ENCODE peak calls at places on chromosome 7, in nine cellular contexts. O is IMR-90, K is cardiac fibroblast, E is Calu3, D is osteocyte, L is WTC11, X is GM20000, A is tibial nerve, F is cardiac muscle cell. Y is an unnamed sample.

GRCh38 chr7:7969306-7970112 is 913 bp downstream of the GLCCI1 start:
- DNase-seq in E (peak), D (peak), O (peak), A (peak), F (peak), L (peak), K (peak), X (peak), Y (peak)

GRCh38 chr7:1607686-1608085 is 37.9 kb upstream of the PSMG3 start:
- DNase-seq in E (no peak), A (no peak), L (peak), D (no peak), F (peak), O (no peak), X (no peak), K (no peak), Y (no peak)

GRCh38 chr7:38950309-38950708 is 27.4 kb upstream of the POU6F2 start:
- DNase-seq in L (no peak), A (no peak), E (no peak), X (no peak), O (peak), F (no peak), D (no peak), K (peak), Y (no peak)

GRCh38 chr7:137508437-137509175 is 165.1 kb upstream of the PTN start:
- DNase-seq in X (no peak), K (peak), D (no peak), O (peak), E (no peak), F (no peak), A (no peak), L (no peak), Y (no peak)

GRCh38 chr7:157807510-157807909 is 470.7 kb downstream of the DNAJB6 start:
- DNase-seq in E (no peak), K (no peak), L (no peak), X (no peak), D (no peak), O (no peak), A (no peak), F (no peak), Y (no peak)

GRCh38 chr7:128827248-128827958 is 2.8 kb upstream of the FLNC start:
- DNase-seq in L (no peak), D (no peak), X (no peak), O (peak), K (peak), A (no peak), E (no peak), F (peak), Y (peak)

GRCh38 chr7:40470111-40470736 is 335.4 kb downstream of the SUGCT start:
- DNase-seq in D (no peak), E (no peak), F (no peak), X (no peak), O (peak), A (no peak), K (peak), L (no peak), Y (no peak)

GRCh38 chr7:398888-399287 is 108.9 kb downstream of the FOXL3 start:
- DNase-seq in A (no peak), K (no peak), F (no peak), D (no peak), X (no peak), E (no peak), L (no peak), O (no peak), Y (no peak)

GRCh38 chr7:138981332-138982203 is at the start of gene KIAA1549:
- DNase-seq in X (peak), A (no peak), F (peak), E (peak), D (peak), O (peak), K (peak), L (peak), Y (peak)

GRCh38 chr7:75614390-75614789 is 122.3 kb downstream of the SPDYE5 start:
- DNase-seq in A (no peak), L (no peak), X (no peak), F (no peak), K (no peak), E (no peak), O (no peak), D (no peak), Y (no peak)

GRCh38 chr7:31028417-31028988 is 23.6 kb upstream of the ADCYAP1R1 start:
- DNase-seq in L (no peak), E (no peak), K (no peak), A (no peak), X (no peak), F (no peak), O (no peak), D (no peak), Y (no peak)

GRCh38 chr7:29091121-29091601 is 55.2 kb downstream of the CPVL start:
- DNase-seq in K (no peak), E (no peak), X (peak), L (no peak), A (no peak), D (no peak), F (no peak), O (no peak), Y (no peak)

GRCh38 chr7:136528329-136528728 is 340.1 kb upstream of the CHRM2 start:
- DNase-seq in X (no peak), D (no peak), A (no peak), L (no peak), O (peak), K (peak), E (no peak), F (no peak), Y (no peak)

GRCh38 chr7:50660040-50660829 is 95.0 kb upstream of the DDC start:
- DNase-seq in A (no peak), D (peak), O (no peak), K (no peak), F (no peak), L (no peak), E (no peak), X (no peak), Y (no peak)

GRCh38 chr7:75981450-75982305 is 12.7 kb downstream of the TMEM120A start:
- DNase-seq in D (no peak), K (no peak), A (no peak), X (no peak), F (no peak), L (no peak), O (no peak), E (no peak), Y (no peak)

GRCh38 chr7:32515890-32516550 is 20.7 kb downstream of the AVL9 start:
- DNase-seq in F (no peak), D (no peak), O (peak), K (peak), E (no peak), L (no peak), X (peak), A (no peak), Y (no peak)

GRCh38 chr7:1861799-1862458 is 191.9 kb downstream of the ELFN1 start:
- DNase-seq in F (no peak), L (no peak), D (no peak), E (no peak), K (no peak), X (no peak), A (no peak), O (no peak), Y (no peak)

GRCh38 chr7:18762189-18762588 is 266.6 kb downstream of the HDAC9 start:
- DNase-seq in F (peak), L (no peak), D (no peak), A (no peak), X (no peak), K (peak), E (no peak), O (peak), Y (peak)

GRCh38 chr7:158134824-158135223 is 452.8 kb downstream of the PTPRN2 start:
- DNase-seq in K (no peak), X (no peak), F (no peak), D (no peak), E (no peak), L (no peak), O (no peak), A (no peak), Y (no peak)

GRCh38 chr7:28853150-28853549 is 105.0 kb downstream of the TRIL start:
- DNase-seq in A (peak), D (no peak), O (no peak), L (no peak), X (no peak), K (no peak), E (no peak), F (no peak), Y (no peak)

GRCh38 chr7:124101173-124101768 is 68.4 kb upstream of the TMEM229A start:
- DNase-seq in K (peak), L (peak), O (peak), X (peak), E (peak), D (no peak), A (no peak), F (peak), Y (no peak)

GRCh38 chr7:70071786-70072185 is 473.5 kb downstream of the AUTS2 start:
- DNase-seq in K (no peak), E (no peak), O (no peak), L (no peak), D (no peak), F (no peak), X (no peak), A (no peak), Y (no peak)

GRCh38 chr7:1298051-1298937 is 65.6 kb downstream of the UNCX start:
- DNase-seq in E (no peak), K (no peak), A (no peak), L (no peak), D (no peak), O (no peak), X (no peak), F (no peak), Y (peak)

GRCh38 chr7:95886501-95887090 is 114.2 kb downstream of the DYNC1I1 start:
- DNase-seq in L (no peak), K (peak), X (no peak), A (no peak), E (peak), O (peak), D (no peak), F (no peak), Y (no peak)

GRCh38 chr7:47967708-47968107 is 11.7 kb downstream of the HUS1 start:
- DNase-seq in K (no peak), F (no peak), X (no peak), O (peak), D (no peak), E (no peak), L (no peak), A (no peak), Y (no peak)

GRCh38 chr7:77409739-77410545 is 6.2 kb downstream of the GSAP start:
- DNase-seq in O (peak), L (no peak), D (no peak), E (no peak), K (peak), F (no peak), A (no peak), X (no peak), Y (no peak)

GRCh38 chr7:84507529-84507928 is 312.9 kb upstream of the SEMA3A start:
- DNase-seq in D (no peak), X (no peak), E (no peak), L (no peak), O (no peak), F (no peak), A (no peak), K (no peak), Y (no peak)

GRCh38 chr7:37028909-37029440 is 304.7 kb upstream of the AOAH start:
- DNase-seq in F (no peak), E (no peak), X (no peak), L (no peak), K (no peak), O (no peak), A (no peak), D (no peak), Y (no peak)

GRCh38 chr7:119270045-119270464 is 1002.9 kb upstream of the KCND2 start:
- DNase-seq in F (peak), O (peak), K (peak), E (peak), D (no peak), X (peak), L (peak), A (peak), Y (peak)

GRCh38 chr7:722847-723246 is 3.7 kb upstream of the DNAAF5 start:
- DNase-seq in O (no peak), K (no peak), E (no peak), A (no peak), F (no peak), L (no peak), D (no peak), X (no peak), Y (no peak)

GRCh38 chr7:30202671-30203070 is 67.9 kb downstream of the MTURN start:
- DNase-seq in E (no peak), K (no peak), L (no peak), X (no peak), F (no peak), A (no peak), O (no peak), D (no peak), Y (no peak)

GRCh38 chr7:130844811-130845580 is 111.0 kb upstream of the KLF14 start:
- DNase-seq in A (peak), O (peak), D (no peak), E (peak), F (no peak), K (peak), X (no peak), L (no peak), Y (no peak)

GRCh38 chr7:46764100-46764941 is 817.6 kb downstream of the TNS3 start:
- DNase-seq in O (peak), A (peak), X (no peak), E (peak), F (no peak), K (peak), D (no peak), L (no peak), Y (no peak)

GRCh38 chr7:81062747-81063146 is 143.9 kb upstream of the SEMA3C start:
- DNase-seq in D (no peak), A (no peak), E (no peak), O (no peak), F (no peak), L (no peak), K (no peak), X (no peak), Y (no peak)

GRCh38 chr7:16078076-16078952 is 343.0 kb downstream of the CRPPA start:
- DNase-seq in L (no peak), O (peak), X (peak), F (peak), E (peak), K (peak), D (no peak), A (peak), Y (peak)
- TF ChIP-seq CTCF in L (peak), O (peak), X (peak), F (peak), E (peak), K (peak), D (peak), A (peak), Y (peak)

DNA sequence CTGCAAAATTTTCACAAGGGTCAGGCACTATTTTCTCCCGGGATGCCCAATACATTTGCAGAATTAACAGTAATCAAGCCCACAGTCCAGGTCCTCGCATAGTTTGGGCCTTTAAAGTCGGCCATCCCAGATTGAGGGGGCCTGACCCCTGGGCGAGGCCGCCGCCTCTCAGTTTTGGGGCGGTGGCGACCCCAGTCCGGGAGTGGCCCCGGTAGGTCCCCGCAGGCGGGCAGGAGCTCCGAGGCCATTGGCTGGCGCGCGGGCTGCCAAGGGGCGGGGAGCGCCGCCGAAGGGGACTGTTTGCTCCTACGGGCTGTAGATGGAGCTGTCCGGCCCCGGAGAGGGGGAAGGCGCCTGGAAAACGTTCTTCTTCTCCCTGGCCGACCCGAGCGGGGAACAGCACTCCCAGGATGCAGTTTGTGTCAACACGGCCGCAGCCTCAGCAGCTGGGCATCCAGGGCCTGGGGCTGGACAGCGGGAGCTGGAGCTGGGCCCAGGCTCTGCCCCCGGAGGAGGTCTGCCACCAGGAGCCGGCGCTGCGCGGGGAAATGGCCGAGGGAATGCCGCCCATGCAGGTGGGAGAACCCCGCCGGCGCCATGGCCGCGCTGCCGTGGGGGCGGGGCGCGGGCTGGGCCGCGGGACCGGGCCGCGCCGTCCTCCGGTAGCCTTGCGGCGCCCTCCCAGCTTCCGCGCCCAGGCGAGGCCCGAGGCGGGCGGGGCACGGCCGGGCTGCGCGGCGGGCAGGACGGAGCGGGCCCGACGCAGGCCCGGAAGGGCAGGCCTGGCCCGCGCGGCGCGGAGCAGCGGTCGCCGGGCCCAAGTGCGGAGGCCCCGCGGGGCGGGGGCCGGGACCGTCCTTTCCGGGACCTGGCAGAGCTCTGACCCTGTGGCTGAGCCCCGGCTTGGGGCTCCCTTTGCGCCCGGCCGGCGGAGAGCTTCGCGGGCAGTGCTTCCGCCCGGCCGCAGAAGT is at the start of gene ZNF282:
- DNase-seq in O (peak), X (peak), L (peak), E (peak), D (peak), K (peak), F (peak), A (peak), Y (peak)
- TF ChIP-seq CTCF in O (peak), X (peak), L (no peak), E (peak), D (peak), K (peak), F (peak), A (peak), Y (peak)

GRCh38 chr7:55250313-55250712 is 114.8 kb upstream of the LANCL2 start:
- DNase-seq in E (peak), D (no peak), K (peak), F (peak), L (peak), A (no peak), X (no peak), O (no peak), Y (no peak)
- TF ChIP-seq CTCF in E (peak), D (peak), K (peak), F (peak), L (peak), A (no peak), X (no peak), O (peak), Y (peak)

DNA sequence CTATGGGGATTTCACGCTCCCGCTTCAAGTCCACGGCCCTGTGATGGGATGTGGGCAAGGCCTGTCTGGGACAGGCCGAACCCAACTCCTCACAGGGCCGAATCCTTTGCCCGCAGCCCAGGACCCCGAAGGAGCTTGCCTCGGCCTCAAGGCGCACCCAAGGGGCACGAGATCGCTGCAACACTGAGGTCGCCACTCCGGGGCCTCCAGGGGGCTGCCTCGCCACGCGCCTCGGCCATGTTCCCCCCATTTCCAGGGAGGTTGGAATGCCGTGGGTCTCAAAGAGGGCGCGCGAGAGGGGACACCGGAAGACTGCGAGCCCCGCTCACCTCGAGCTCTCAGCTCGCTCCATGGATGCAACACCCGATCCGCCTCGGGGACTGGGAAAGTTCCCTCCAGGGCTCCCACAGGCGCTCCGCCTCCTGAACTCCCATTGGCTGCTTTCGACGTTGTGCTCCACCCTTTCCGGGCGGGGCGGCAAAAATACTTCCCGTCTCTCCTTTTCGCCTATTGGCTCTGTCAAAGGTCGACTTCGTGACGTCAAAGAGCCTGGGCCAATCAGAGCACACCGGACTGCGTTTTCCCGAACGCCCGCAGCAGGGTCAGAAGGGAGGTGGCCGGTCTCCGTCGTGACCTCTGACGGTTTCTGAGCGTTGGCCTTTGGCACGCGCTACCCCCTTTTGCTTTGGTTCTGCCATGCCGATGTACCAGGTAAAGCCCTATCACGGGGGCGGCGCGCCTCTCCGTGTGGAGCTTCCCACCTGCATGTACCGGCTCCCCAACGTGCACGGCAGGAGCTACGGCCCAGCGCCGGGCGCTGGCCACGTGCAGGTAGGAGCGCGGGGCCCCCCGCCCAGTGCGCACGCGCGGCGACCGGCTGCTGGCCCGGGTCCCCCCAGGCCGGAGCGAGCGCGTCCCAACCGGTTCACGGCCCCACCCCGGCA is at the start of the genes AIMP2 and PMS2:
- DNase-seq in E (peak), O (peak), F (peak), L (peak), D (peak), K (peak), X (peak), A (peak), Y (peak)
- TF ChIP-seq CTCF in E (no peak), O (peak), F (no peak), L (no peak), D (peak), K (no peak), X (no peak), A (peak), Y (no peak)

Y was measured in nephron progenitor cell.